ENCODE peak calls at places on chromosomes 1 and 21, in six cellular contexts. D is lower leg skin; H is fibroblast of mammary gland; I is heart left ventricle; X is activated T-helper 2 cell treated with anti-CD3 and anti-CD28 coated beads, Interferon-gamma antibody, Interleukin-2, Interleukin-4, amounts not matched to agents 10 μg/mL and 5 μg/mL and 100 μg/mL, durations not matched to agents 14 hours and 24 hours and 36 hours; Q is AG08395. J is an unnamed sample.

GRCh38 chr1:206921772-206922265 is at the start of gene FCMR:
- DNase-seq in Q (no peak), D (no peak), X (peak), H (no peak), I (no peak), J (no peak)

GRCh38 chr21:43917515-43918384 is 52.7 kb downstream of the AGPAT3 start:
- DNase-seq in Q (no peak), H (no peak), X (no peak), I (peak), D (no peak), J (no peak)

GRCh38 chr1:28114844-28115243 is 26.4 kb upstream of the EYA3 start:
- DNase-seq in D (no peak), X (no peak), I (no peak), Q (no peak), H (no peak), J (no peak)

GRCh38 chr1:50661626-50662025 is 238.4 kb upstream of the DMRTA2 start:
- DNase-seq in X (no peak), I (no peak), D (no peak), H (peak), Q (peak), J (no peak)

GRCh38 chr1:205594846-205595245 is 37.0 kb downstream of the ELK4 start:
- DNase-seq in D (no peak), I (no peak), H (no peak), Q (no peak), X (no peak), J (no peak)

GRCh38 chr1:111620412-111620971 is 903 bp downstream of the RAP1A start:
- DNase-seq in X (no peak), I (no peak), D (no peak), H (peak), Q (peak), J (no peak)

GRCh38 chr1:183023146-183023600 is at the start of gene LAMC1:
- DNase-seq in D (peak), I (peak), Q (peak), X (peak), H (peak), J (peak)

GRCh38 chr1:226679853-226680516 is 59.1 kb downstream of the ITPKB start:
- DNase-seq in D (peak), I (peak), Q (peak), H (peak), X (peak), J (peak)

GRCh38 chr1:77831976-77832695 is 52.7 kb downstream of the MIGA1 start:
- DNase-seq in D (peak), H (peak), I (no peak), Q (peak), X (no peak), J (no peak)

GRCh38 chr1:112637257-112638108 is 17.9 kb downstream of the CAPZA1 start:
- DNase-seq in X (no peak), Q (peak), H (peak), I (no peak), D (no peak), J (no peak)

GRCh38 chr1:115277276-115277675 is 60.8 kb downstream of the NGF start:
- DNase-seq in H (peak), I (no peak), Q (peak), X (no peak), D (no peak), J (no peak)

GRCh38 chr1:183318433-183318832 is 99.7 kb downstream of the NMNAT2 start:
- DNase-seq in H (peak), Q (peak), D (peak), X (no peak), I (peak), J (peak)

GRCh38 chr1:198359024-198359653 is 181.3 kb downstream of the ATP6V1G3 start:
- DNase-seq in X (no peak), D (no peak), Q (no peak), I (no peak), H (peak), J (no peak)

GRCh38 chr21:29181799-29182470 is 51.5 kb downstream of the MAP3K7CL start:
- DNase-seq in D (no peak), Q (peak), I (no peak), H (peak), X (no peak), J (no peak)

GRCh38 chr1:36207339-36207738 is 16.9 kb upstream of the THRAP3 start:
- DNase-seq in X (no peak), H (peak), Q (peak), I (no peak), D (peak), J (peak)

GRCh38 chr1:107047602-107048001 is 8.9 kb upstream of the PRMT6 start:
- DNase-seq in D (no peak), I (no peak), Q (no peak), X (no peak), H (no peak), J (no peak)

GRCh38 chr1:227166559-227166958 is 151.7 kb downstream of the CDC42BPA start:
- DNase-seq in I (no peak), D (no peak), H (no peak), Q (no peak), X (no peak), J (no peak)